ENCODE peak calls at places on chromosome 19, in six cellular contexts. One of them, this sample, is unnamed. For H3K36me3, the result is how much of the 10 kb centered on the place peaks cover.

GRCh38 chr19:50720921-50721291 is 1.3 kb upstream of the SHANK1 start:
- DNase-seq in IMR-90: peak
- DNase-seq in tibial nerve: no peak
- DNase-seq in neural progenitor cell: peak
- DNase-seq in cardiac muscle cell: no peak
- DNase-seq in stomach: no peak
- DNase-seq in this sample: peak

GRCh38 chr19:39686739-39687138 is 17.5 kb upstream of the LGALS14 start:
- DNase-seq in IMR-90: no peak
- DNase-seq in tibial nerve: no peak
- DNase-seq in neural progenitor cell: no peak
- DNase-seq in cardiac muscle cell: no peak
- DNase-seq in stomach: no peak
- DNase-seq in this sample: no peak

GRCh38 chr19:47503823-47504145 is 11.1 kb downstream of the NAPA start:
- DNase-seq in IMR-90: no peak
- DNase-seq in tibial nerve: no peak
- DNase-seq in neural progenitor cell: no peak
- DNase-seq in cardiac muscle cell: no peak
- DNase-seq in stomach: no peak
- DNase-seq in this sample: no peak

GRCh38 chr19:50383307-50383851 is 768 bp upstream of the POLD1 start:
- DNase-seq in IMR-90: no peak
- DNase-seq in tibial nerve: no peak
- DNase-seq in neural progenitor cell: no peak
- DNase-seq in cardiac muscle cell: no peak
- DNase-seq in stomach: no peak
- DNase-seq in this sample: peak

GRCh38 chr19:18647807-18648206 is 11.0 kb downstream of the KLHL26 start:
- DNase-seq in IMR-90: no peak
- DNase-seq in tibial nerve: no peak
- DNase-seq in neural progenitor cell: no peak
- DNase-seq in cardiac muscle cell: no peak
- DNase-seq in stomach: no peak
- DNase-seq in this sample: no peak

GRCh38 chr19:36838784-36839324 is 667 bp upstream of the ZNF790 start:
- DNase-seq in IMR-90: peak
- DNase-seq in tibial nerve: no peak
- DNase-seq in neural progenitor cell: no peak
- DNase-seq in cardiac muscle cell: no peak
- DNase-seq in stomach: no peak
- DNase-seq in this sample: no peak

GRCh38 chr19:47725759-47726401 is 12.7 kb downstream of the EHD2 start:
- DNase-seq in IMR-90: no peak
- DNase-seq in tibial nerve: no peak
- DNase-seq in neural progenitor cell: no peak
- DNase-seq in cardiac muscle cell: no peak
- DNase-seq in stomach: no peak
- DNase-seq in this sample: peak

GRCh38 chr19:54002495-54003315 is 11.3 kb downstream of the CACNG6 start:
- DNase-seq in IMR-90: no peak
- DNase-seq in tibial nerve: no peak
- DNase-seq in neural progenitor cell: no peak
- DNase-seq in cardiac muscle cell: no peak
- DNase-seq in stomach: no peak
- DNase-seq in this sample: no peak

GRCh38 chr19:501646-502045 is 5.4 kb downstream of the MADCAM1 start:
- DNase-seq in IMR-90: no peak
- DNase-seq in tibial nerve: no peak
- DNase-seq in neural progenitor cell: no peak
- DNase-seq in cardiac muscle cell: no peak
- DNase-seq in stomach: no peak
- DNase-seq in this sample: peak

GRCh38 chr19:29364224-29364726 is 151.3 kb upstream of the UQCRFS1 start:
- DNase-seq in IMR-90: no peak
- DNase-seq in tibial nerve: no peak
- DNase-seq in neural progenitor cell: peak
- DNase-seq in cardiac muscle cell: no peak
- DNase-seq in stomach: no peak
- DNase-seq in this sample: peak

GRCh38 chr19:11238041-11238440 is 1.4 kb upstream of the ANGPTL8 start:
- DNase-seq in IMR-90: no peak
- DNase-seq in tibial nerve: no peak
- DNase-seq in neural progenitor cell: no peak
- DNase-seq in cardiac muscle cell: no peak
- DNase-seq in stomach: no peak
- DNase-seq in this sample: no peak

GRCh38 chr19:11239377-11240000 is at the start of gene ANGPTL8:
- DNase-seq in IMR-90: no peak
- DNase-seq in tibial nerve: no peak
- DNase-seq in neural progenitor cell: no peak
- DNase-seq in cardiac muscle cell: no peak
- DNase-seq in stomach: no peak
- DNase-seq in this sample: no peak

GRCh38 chr19:11236324-11237301 is 2.8 kb upstream of the ANGPTL8 start:
- DNase-seq in IMR-90: no peak
- DNase-seq in tibial nerve: no peak
- DNase-seq in neural progenitor cell: no peak
- DNase-seq in cardiac muscle cell: no peak
- DNase-seq in stomach: no peak
- DNase-seq in this sample: no peak

GRCh38 chr19:11238781-11239376 is 540 bp upstream of the ANGPTL8 start:
- DNase-seq in IMR-90: no peak
- DNase-seq in tibial nerve: no peak
- DNase-seq in neural progenitor cell: no peak
- DNase-seq in cardiac muscle cell: no peak
- DNase-seq in stomach: no peak
- DNase-seq in this sample: no peak

DNA sequence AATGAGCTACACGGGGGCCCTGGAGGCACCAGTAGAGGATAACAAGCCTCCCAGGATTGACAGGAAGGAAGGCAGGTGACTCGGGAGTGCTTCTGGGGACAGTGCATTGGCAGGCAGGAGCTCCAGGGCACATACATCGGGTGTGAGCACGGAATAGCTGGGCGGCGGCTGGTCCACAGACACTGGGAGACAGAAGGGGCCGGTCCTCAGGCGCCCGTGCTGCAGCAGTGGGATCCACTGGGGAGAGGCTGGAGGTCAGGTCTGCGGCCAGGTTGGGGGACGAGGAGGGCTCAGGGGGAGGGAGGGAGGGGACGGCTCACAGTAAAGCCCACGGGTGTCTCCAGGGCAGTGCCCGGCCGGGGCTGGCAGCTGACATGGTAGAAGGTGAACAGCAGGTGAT is 2.1 kb upstream of the ANGPTL8 start:
- DNase-seq in IMR-90: no peak
- DNase-seq in tibial nerve: no peak
- DNase-seq in neural progenitor cell: no peak
- DNase-seq in cardiac muscle cell: no peak
- DNase-seq in stomach: no peak
- DNase-seq in this sample: no peak
- H3K4me3 ChIP-seq in IMR-90: no peak
- H3K4me3 ChIP-seq in tibial nerve: no peak
- H3K4me3 ChIP-seq in neural progenitor cell: no peak
- H3K4me3 ChIP-seq in cardiac muscle cell: no peak
- H3K4me3 ChIP-seq in stomach: no peak
- H3K4me3 ChIP-seq in this sample: no peak

GRCh38 chr19:42295831-42296525 is 6.0 kb upstream of the PRR19 start:
- DNase-seq in IMR-90: peak
- DNase-seq in tibial nerve: peak
- DNase-seq in neural progenitor cell: peak
- DNase-seq in cardiac muscle cell: peak
- DNase-seq in stomach: peak
- DNase-seq in this sample: peak
- H3K36me3 ChIP-seq in IMR-90: under half
- H3K36me3 ChIP-seq in tibial nerve: under half
- H3K36me3 ChIP-seq in neural progenitor cell: under half
- H3K36me3 ChIP-seq in cardiac muscle cell: under half
- H3K36me3 ChIP-seq in stomach: under half
- H3K36me3 ChIP-seq in this sample: under half

GRCh38 chr19:52748336-52748950 is 13.6 kb upstream of the ZNF611 start:
- DNase-seq in IMR-90: peak
- DNase-seq in tibial nerve: no peak
- DNase-seq in neural progenitor cell: peak
- DNase-seq in cardiac muscle cell: peak
- DNase-seq in stomach: no peak
- DNase-seq in this sample: peak
- H3K4me3 ChIP-seq in IMR-90: no peak
- H3K4me3 ChIP-seq in tibial nerve: no peak
- H3K4me3 ChIP-seq in neural progenitor cell: peak
- H3K4me3 ChIP-seq in cardiac muscle cell: no peak
- H3K4me3 ChIP-seq in stomach: no peak
- H3K4me3 ChIP-seq in this sample: peak

GRCh38 chr19:49315111-49315510 is 9.9 kb downstream of the SLC6A16 start:
- DNase-seq in IMR-90: no peak
- DNase-seq in tibial nerve: no peak
- DNase-seq in neural progenitor cell: peak
- DNase-seq in cardiac muscle cell: no peak
- DNase-seq in stomach: no peak
- DNase-seq in this sample: no peak

GRCh38 chr19:49316284-49316683 is 8.7 kb downstream of the SLC6A16 start:
- DNase-seq in IMR-90: no peak
- DNase-seq in tibial nerve: no peak
- DNase-seq in neural progenitor cell: no peak
- DNase-seq in cardiac muscle cell: no peak
- DNase-seq in stomach: no peak
- DNase-seq in this sample: no peak

GRCh38 chr19:49318296-49318695 is 6.7 kb downstream of the SLC6A16 start:
- DNase-seq in IMR-90: no peak
- DNase-seq in tibial nerve: no peak
- DNase-seq in neural progenitor cell: no peak
- DNase-seq in cardiac muscle cell: no peak
- DNase-seq in stomach: no peak
- DNase-seq in this sample: no peak
- H3K36me3 ChIP-seq in IMR-90: under half
- H3K36me3 ChIP-seq in tibial nerve: under half
- H3K36me3 ChIP-seq in neural progenitor cell: under half
- H3K36me3 ChIP-seq in cardiac muscle cell: under half
- H3K36me3 ChIP-seq in stomach: under half
- H3K36me3 ChIP-seq in this sample: under half

GRCh38 chr19:12834976-12835757 is 788 bp upstream of the RTBDN start:
- DNase-seq in IMR-90: no peak
- DNase-seq in tibial nerve: no peak
- DNase-seq in neural progenitor cell: peak
- DNase-seq in cardiac muscle cell: peak
- DNase-seq in stomach: peak
- DNase-seq in this sample: peak
- H3K4me3 ChIP-seq in IMR-90: no peak
- H3K4me3 ChIP-seq in tibial nerve: no peak
- H3K4me3 ChIP-seq in neural progenitor cell: no peak
- H3K4me3 ChIP-seq in cardiac muscle cell: no peak
- H3K4me3 ChIP-seq in stomach: no peak
- H3K4me3 ChIP-seq in this sample: peak

GRCh38 chr19:44346556-44346955 is 9.9 kb downstream of the ZNF112 start:
- DNase-seq in IMR-90: no peak
- DNase-seq in tibial nerve: no peak
- DNase-seq in neural progenitor cell: no peak
- DNase-seq in cardiac muscle cell: no peak
- DNase-seq in stomach: no peak
- DNase-seq in this sample: no peak
- H3K36me3 ChIP-seq in IMR-90: under half
- H3K36me3 ChIP-seq in tibial nerve: under half
- H3K36me3 ChIP-seq in neural progenitor cell: under half
- H3K36me3 ChIP-seq in cardiac muscle cell: under half
- H3K36me3 ChIP-seq in stomach: under half
- H3K36me3 ChIP-seq in this sample: under half

DNA sequence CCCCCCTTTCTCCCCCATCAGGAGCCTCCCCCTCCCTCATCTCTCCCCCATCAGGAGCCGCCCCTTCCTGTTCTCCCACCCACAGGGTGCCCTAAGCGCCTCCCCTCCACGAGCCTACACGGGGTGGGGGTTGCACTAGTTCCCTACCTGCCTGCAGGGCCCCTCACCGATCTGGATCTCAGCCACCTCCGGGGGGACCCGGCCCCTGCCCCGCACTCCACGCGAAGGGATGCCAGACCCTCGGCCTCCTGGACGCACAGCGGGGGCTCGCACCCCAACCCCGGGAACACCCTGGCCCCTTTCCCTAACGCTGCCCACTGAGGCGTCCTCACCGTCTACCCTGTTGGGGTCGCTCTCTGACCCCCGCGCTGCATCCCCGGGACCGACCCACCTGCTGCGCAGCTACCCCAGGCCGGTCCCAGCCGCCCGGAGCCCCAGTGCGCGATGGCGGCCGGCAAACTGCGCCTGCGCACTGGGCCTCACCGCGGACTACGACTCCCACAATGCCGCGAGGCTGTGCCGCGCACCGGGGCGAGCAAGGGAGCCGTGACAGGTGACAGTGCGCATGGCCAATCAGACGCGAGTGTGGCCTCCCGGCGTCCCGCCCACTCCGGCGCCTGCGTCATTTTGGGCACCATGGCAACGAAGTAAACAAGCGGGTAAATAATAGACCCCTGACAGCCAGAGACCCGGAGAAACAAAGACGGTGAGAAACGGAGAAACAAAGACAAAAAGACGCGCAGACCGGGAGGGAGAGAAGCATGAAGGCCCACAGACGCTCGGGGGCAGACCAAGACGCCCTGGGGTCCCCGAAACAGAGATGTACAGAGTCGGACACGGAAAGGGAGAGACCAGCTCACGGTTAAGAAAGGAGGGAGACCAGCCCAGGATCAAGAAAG is at the start of gene ZSCAN18:
- DNase-seq in IMR-90: peak
- DNase-seq in tibial nerve: peak
- DNase-seq in neural progenitor cell: peak
- DNase-seq in cardiac muscle cell: peak
- DNase-seq in stomach: peak
- DNase-seq in this sample: peak
- H3K4me3 ChIP-seq in IMR-90: peak
- H3K4me3 ChIP-seq in tibial nerve: peak
- H3K4me3 ChIP-seq in neural progenitor cell: peak
- H3K4me3 ChIP-seq in cardiac muscle cell: peak
- H3K4me3 ChIP-seq in stomach: peak
- H3K4me3 ChIP-seq in this sample: peak